ENCODE peak calls at places on chromosome 9, in five cellular contexts. W is caudate nucleus; D is CD8-positive, alpha-beta T cell; V is mesothelial cell of epicardium; F is H9. L is an unnamed sample.

GRCh38 chr9:126604059-126604685 is 9.6 kb upstream of the LMX1B start:
- DNase-seq in W (no peak), F (no peak), D (no peak), V (no peak), L (no peak)

GRCh38 chr9:113695901-113696300 is 180.2 kb upstream of the ZNF618 start:
- DNase-seq in D (no peak), F (no peak), W (no peak), V (no peak), L (no peak)

GRCh38 chr9:69976165-69976564 is 67.5 kb upstream of the MAMDC2 start:
- DNase-seq in F (no peak), W (no peak), V (no peak), D (no peak), L (no peak)

GRCh38 chr9:89427621-89428221 is 70.2 kb downstream of the SEMA4D start:
- DNase-seq in D (peak; percentile 57), F (no peak), V (no peak), W (no peak), L (peak; percentile 54)

GRCh38 chr9:76394896-76395244 is 644 bp upstream of the RFK start:
- DNase-seq in W (no peak), V (no peak), D (peak; percentile 34), F (peak; percentile 69), L (peak; percentile 42)

GRCh38 chr9:32385135-32385884 is 867 bp downstream of the ACO1 start:
- DNase-seq in V (no peak), F (no peak), D (no peak), W (no peak), L (no peak)

GRCh38 chr9:99103505-99103904 is 1.4 kb upstream of the TGFBR1 start:
- DNase-seq in W (no peak), V (no peak), F (peak; percentile 36), D (no peak), L (no peak)

GRCh38 chr9:81374881-81375280 is 314.5 kb downstream of the TLE1 start:
- DNase-seq in F (no peak), V (no peak), W (no peak), D (no peak), L (no peak)

GRCh38 chr9:105333811-105334210 is 89.4 kb downstream of the SLC44A1 start:
- DNase-seq in D (no peak), F (no peak), W (no peak), V (no peak), L (no peak)

GRCh38 chr9:34964458-34964857 is 6.4 kb downstream of the PHF24 start:
- DNase-seq in W (no peak), D (no peak), V (no peak), F (no peak), L (no peak)

GRCh38 chr9:87002517-87002916 is 55.2 kb upstream of the GAS1 start:
- DNase-seq in D (no peak), F (no peak), W (no peak), V (no peak), L (no peak)

GRCh38 chr9:130215341-130216119 is 43.3 kb downstream of the NCS1 start:
- DNase-seq in V (no peak), D (no peak), W (no peak), F (no peak), L (no peak)

GRCh38 chr9:18675345-18675744 is 201.4 kb downstream of the ADAMTSL1 start:
- DNase-seq in V (no peak), F (no peak), D (no peak), W (no peak), L (no peak)